ENCODE peak calls at places on chromosomes 13 and 19, in six cellular contexts. U is uterus, D is breast epithelium, S is sigmoid colon, W is A549, T is Peyer's patch. H is an unnamed sample. For H3K9me3, the result is how much of the 10 kb centered on the place peaks cover.

GRCh38 chr13:66665991-66666390 is 564.1 kb downstream of the PCDH9 start:
- DNase-seq in D (peak), U (no peak), S (no peak), T (no peak), W (no peak), H (peak)

GRCh38 chr19:17113127-17113785 is 37.7 kb downstream of the MYO9B start:
- DNase-seq in T (no peak), U (no peak), D (no peak), S (no peak), W (no peak), H (no peak)

GRCh38 chr13:112781881-112782361 is 92.1 kb downstream of the ATP11A start:
- DNase-seq in D (no peak), W (no peak), S (peak), U (no peak), T (no peak), H (no peak)

GRCh38 chr19:4871711-4872110 is 4.2 kb upstream of the PLIN3 start:
- DNase-seq in T (no peak), U (no peak), D (no peak), W (no peak), S (no peak), H (no peak)

GRCh38 chr19:11422163-11423068 is 3.3 kb upstream of the RGL3 start:
- DNase-seq in W (peak), T (peak), U (peak), D (peak), S (peak), H (peak)

GRCh38 chr13:109228211-109228610 is 558.2 kb downstream of the IRS2 start:
- DNase-seq in W (no peak), D (no peak), T (no peak), U (no peak), S (no peak), H (no peak)

GRCh38 chr13:22047082-22047784 is 376.4 kb downstream of the FGF9 start:
- DNase-seq in D (no peak), U (no peak), W (no peak), T (no peak), S (no peak), H (no peak)

GRCh38 chr13:42497798-42498197 is 76.2 kb upstream of the TNFSF11 start:
- DNase-seq in U (no peak), W (no peak), S (no peak), T (no peak), D (no peak), H (no peak)

GRCh38 chr13:112974676-112975075 is 5.7 kb downstream of the MCF2L start:
- DNase-seq in W (no peak), T (no peak), S (no peak), D (no peak), U (no peak), H (no peak)

GRCh38 chr19:23758187-23759074 is at the start of gene ZNF681:
- DNase-seq in T (peak), D (peak), U (peak), S (peak), W (peak), H (peak)
- TF ChIP-seq POLR2A in T (peak), D (no peak), U (peak), S (peak), W (no peak), H (peak)

GRCh38 chr19:46494115-46494935 is 1.3 kb downstream of the PNMA8B start:
- DNase-seq in S (no peak), D (no peak), U (no peak), T (no peak), W (no peak), H (no peak)

GRCh38 chr19:46494936-46495788 is 505 bp downstream of the PNMA8B start:
- DNase-seq in D (no peak), S (no peak), T (no peak), W (no peak), U (no peak), H (no peak)

GRCh38 chr19:46497773-46498172 is 2.1 kb upstream of the PNMA8B start:
- DNase-seq in W (no peak), D (no peak), S (no peak), U (no peak), T (no peak), H (no peak)

GRCh38 chr19:46493236-46494114 is 2.2 kb downstream of the PNMA8B start:
- DNase-seq in D (no peak), T (no peak), U (peak), S (peak), W (no peak), H (no peak)

DNA sequence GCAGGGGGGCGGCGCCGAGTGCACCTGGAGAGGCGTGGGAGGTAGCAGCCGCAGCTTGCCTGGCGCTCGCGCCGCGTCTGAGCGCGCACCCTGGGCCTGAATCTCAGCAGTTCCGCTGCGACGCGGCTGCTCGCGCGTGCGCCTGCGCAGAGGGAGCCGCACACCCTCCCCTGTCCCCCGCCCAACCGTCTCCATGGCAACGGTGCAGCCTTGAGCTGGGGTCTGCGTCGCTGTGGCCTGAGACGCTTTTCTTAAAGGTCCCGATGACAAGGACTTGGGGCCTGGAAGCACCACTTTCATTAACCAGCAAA is at the start of gene PNMA8B:
- DNase-seq in D (peak), T (no peak), S (peak), U (peak), W (no peak), H (no peak)
- H3K4me3 ChIP-seq in D (peak), T (peak), S (peak), U (peak), W (no peak), H (peak)

GRCh38 chr13:52097197-52097596 is 31.7 kb downstream of the NEK5 start:
- DNase-seq in D (no peak), U (no peak), W (no peak), S (no peak), T (no peak), H (no peak)

GRCh38 chr13:52096062-52096461 is 32.8 kb downstream of the NEK5 start:
- DNase-seq in T (no peak), S (no peak), D (no peak), U (no peak), W (no peak), H (no peak)

GRCh38 chr13:52091473-52091872 is 37.4 kb downstream of the NEK5 start:
- DNase-seq in T (no peak), S (no peak), D (no peak), W (no peak), U (no peak), H (no peak)

GRCh38 chr13:52092087-52092486 is 36.8 kb downstream of the NEK5 start:
- DNase-seq in W (no peak), D (no peak), U (no peak), T (no peak), S (no peak), H (no peak)

DNA sequence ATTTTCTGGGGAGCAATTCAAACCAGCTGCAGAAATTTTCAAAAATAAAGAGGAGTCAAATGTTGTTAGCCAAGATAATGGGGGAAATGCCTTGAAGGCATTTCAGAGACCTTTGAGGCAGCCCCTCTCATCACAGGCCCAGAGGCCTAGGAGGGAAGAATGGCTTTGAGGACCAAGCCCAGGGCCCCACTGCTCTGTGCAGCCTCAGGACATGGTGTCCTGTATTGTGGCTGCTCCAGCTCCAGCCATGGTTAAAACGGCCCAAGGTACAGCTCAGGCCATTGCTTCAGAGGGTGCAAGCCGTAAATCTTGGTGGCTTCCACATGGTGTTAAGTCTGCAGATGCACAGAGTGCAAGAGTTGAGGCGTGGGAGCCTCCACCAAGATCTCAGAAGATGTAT is 32.1 kb downstream of the NEK5 start:
- DNase-seq in S (no peak), U (no peak), D (no peak), T (no peak), W (no peak), H (no peak)
- H3K9me3 ChIP-seq in S (under half), U (under half), D (under half), T (under half), W (under half), H (under half)

GRCh38 chr19:47490031-47490430 is 6.0 kb upstream of the KPTN start:
- DNase-seq in W (no peak), U (no peak), S (no peak), D (no peak), T (no peak), H (no peak)
- TF ChIP-seq POLR2A in W (no peak), U (no peak), S (no peak), D (no peak), T (no peak), H (no peak)

GRCh38 chr19:38543807-38544568 is 73.8 kb downstream of the MAP4K1 start:
- DNase-seq in W (peak), D (peak), U (peak), S (peak), T (no peak), H (no peak)
- H3K4me3 ChIP-seq in W (peak), D (peak), U (no peak), S (peak), T (no peak), H (no peak)

DNA sequence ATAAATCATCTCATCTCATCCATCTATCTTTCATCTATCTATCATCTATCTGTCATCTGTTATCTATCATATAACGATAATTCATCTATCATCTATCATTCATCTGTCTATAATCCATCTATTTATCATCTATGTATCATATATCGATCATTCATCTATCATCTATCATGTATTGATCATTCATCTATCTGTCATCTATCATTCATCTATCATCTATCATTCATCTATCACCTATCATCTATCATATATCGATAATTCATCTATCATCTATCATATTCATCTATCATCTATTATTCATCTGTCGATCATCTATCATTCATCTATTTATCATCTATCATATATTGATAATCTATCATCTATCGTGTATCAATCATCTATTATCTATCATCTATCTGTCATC is 100.4 kb upstream of the ZNF492 start:
- DNase-seq in S (no peak), U (no peak), T (no peak), W (no peak), D (no peak), H (no peak)
- H3K9me3 ChIP-seq in S (under half), U (under half), T (under half), W (under half), D (under half), H (under half)

GRCh38 chr13:46152627-46153328 is 29.2 kb downstream of the LCP1 start:
- DNase-seq in W (no peak), D (no peak), T (no peak), U (no peak), S (no peak), H (no peak)
- TF ChIP-seq POLR2A in W (no peak), D (no peak), T (no peak), U (no peak), S (no peak), H (no peak)

GRCh38 chr13:27533155-27533643 is 82.8 kb upstream of the MTIF3 start:
- DNase-seq in T (peak), D (peak), W (peak), S (peak), U (peak), H (peak)
- H3K4me3 ChIP-seq in T (peak), D (no peak), W (peak), S (peak), U (no peak), H (no peak)

DNA sequence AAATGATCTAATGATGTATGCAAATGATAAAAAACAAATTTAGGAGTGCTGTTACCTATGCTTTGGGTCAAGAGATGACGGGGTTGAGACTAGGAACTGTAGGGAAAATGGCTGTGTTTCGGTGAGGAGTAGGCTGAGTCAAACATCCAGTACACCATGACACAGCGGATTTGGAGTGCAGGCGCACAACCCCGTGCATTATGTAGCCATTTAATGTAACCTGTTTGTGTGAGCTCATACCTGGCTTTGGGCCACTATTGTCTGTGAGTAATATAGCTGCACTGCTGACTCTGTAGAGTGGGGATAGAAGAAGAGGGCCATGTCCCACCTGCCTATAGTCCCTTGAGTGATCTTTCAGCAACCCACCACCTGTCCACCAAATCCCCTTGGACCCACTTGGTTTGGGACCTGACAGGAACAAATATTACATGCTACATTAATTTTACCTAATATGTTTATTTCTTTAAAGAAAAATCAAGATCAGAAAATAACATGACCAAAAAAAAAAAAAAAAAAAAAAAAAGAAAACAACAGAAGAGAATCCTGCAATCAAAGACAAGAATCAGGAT is 95.5 kb upstream of the KLHL1 start:
- DNase-seq in S (no peak), W (no peak), T (no peak), U (no peak), D (no peak), H (no peak)
- H3K9me3 ChIP-seq in S (under half), W (under half), T (under half), U (under half), D (under half), H (under half)

DNA sequence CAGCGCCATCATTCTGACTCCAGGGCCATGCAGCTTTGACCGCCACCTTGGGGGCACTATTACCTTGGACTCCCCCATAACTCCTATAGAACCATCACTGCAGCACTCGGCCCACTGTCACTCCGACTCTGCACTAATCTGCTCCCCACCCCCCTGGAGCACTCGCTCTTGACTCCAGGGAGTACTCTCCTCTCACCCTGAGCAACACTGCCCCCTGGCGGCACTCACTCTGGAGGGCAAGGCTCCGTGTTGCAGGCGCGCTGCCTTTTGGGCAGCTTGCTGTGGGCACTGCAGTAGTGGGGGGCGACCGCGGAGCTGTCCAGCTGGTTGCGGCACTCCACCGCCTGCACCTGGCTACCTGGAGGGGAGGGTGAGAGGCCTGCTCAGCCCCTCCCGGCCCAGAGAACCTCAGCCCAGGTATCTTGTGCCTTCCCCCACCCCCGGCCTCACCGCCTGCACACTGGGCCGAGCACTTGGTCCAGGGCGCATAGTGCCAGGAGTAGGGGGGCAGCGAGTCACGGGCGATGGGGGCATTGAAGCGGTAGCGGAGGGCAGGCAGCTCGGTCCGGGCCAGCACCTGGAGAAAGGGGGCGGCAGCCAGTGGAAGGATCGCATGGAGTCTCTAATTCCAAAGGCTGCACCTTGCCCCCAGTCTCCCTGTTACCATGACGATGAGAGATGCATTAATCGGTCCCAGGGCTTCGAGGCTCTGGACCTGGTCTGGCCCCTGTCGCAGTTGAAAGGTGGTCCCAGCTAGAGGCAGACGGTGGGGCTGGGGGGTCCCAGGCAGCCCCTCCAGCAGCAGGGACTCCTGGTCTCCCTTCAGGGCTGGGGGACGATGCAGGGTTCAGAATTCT is 8.9 kb upstream of the MYO1F start:
- DNase-seq in D (no peak), W (no peak), U (no peak), T (peak), S (no peak), H (no peak)
- TF ChIP-seq POLR2A in D (no peak), W (no peak), U (no peak), T (no peak), S (no peak), H (no peak)

H was measured in prostate gland.